ENCODE peak calls at places on chromosomes 3 and 15, in four cellular contexts. Q, M, P and X are unnamed samples.

GRCh38 chr3:109268181-109268580 is 48.1 kb downstream of the DPPA2 start:
- DNase-seq in Q (no peak), M (no peak), P (no peak), X (no peak)

GRCh38 chr3:45003859-45004258 is 22.2 kb upstream of the CLEC3B start:
- DNase-seq in Q (no peak), M (no peak), P (no peak), X (no peak)

GRCh38 chr3:192947421-192947820 is 29.8 kb upstream of the MB21D2 start:
- DNase-seq in Q (no peak), M (no peak), P (no peak), X (no peak)

GRCh38 chr3:127456471-127457093 is 134.0 kb downstream of the TPRA1 start:
- DNase-seq in Q (no peak), M (no peak), P (no peak), X (no peak)

GRCh38 chr3:64462203-64463120 is 225.3 kb downstream of the ADAMTS9 start:
- DNase-seq in Q (no peak), M (no peak), P (no peak), X (no peak)

GRCh38 chr3:177055557-177056290 is 141.6 kb downstream of the TBL1XR1 start:
- DNase-seq in Q (no peak), M (no peak), P (no peak), X (peak; percentile 89)

GRCh38 chr3:172882563-172882962 is 132.0 kb downstream of the ECT2 start:
- DNase-seq in Q (no peak), M (no peak), P (no peak), X (no peak)

GRCh38 chr3:134471521-134472193 is 14.1 kb downstream of the ANAPC13 start:
- DNase-seq in Q (no peak), M (no peak), P (no peak), X (no peak)

GRCh38 chr15:43198992-43199391 is 13.8 kb downstream of the CCNDBP1 start:
- DNase-seq in Q (no peak), M (no peak), P (no peak), X (no peak)

GRCh38 chr15:39504812-39505211 is 76.1 kb upstream of the THBS1 start:
- DNase-seq in Q (no peak), M (no peak), P (no peak), X (no peak)

GRCh38 chr3:138325990-138326389 is 3.7 kb downstream of the NME9 start:
- DNase-seq in Q (no peak), M (no peak), P (no peak), X (no peak)

GRCh38 chr15:52217186-52217585 is 26.0 kb upstream of the GNB5 start:
- DNase-seq in Q (no peak), M (no peak), P (peak; percentile 35), X (no peak)

GRCh38 chr15:43150171-43150929 is 17.0 kb downstream of the TMEM62 start:
- DNase-seq in Q (no peak), M (no peak), P (no peak), X (no peak)

GRCh38 chr15:25597576-25597975 is 158.8 kb upstream of the UBE3A start:
- DNase-seq in Q (no peak), M (no peak), P (no peak), X (no peak)

GRCh38 chr3:14494279-14494972 is 45.7 kb downstream of the GRIP2 start:
- DNase-seq in Q (no peak), M (no peak), P (no peak), X (no peak)

GRCh38 chr15:45648521-45649200 is 13.8 kb downstream of the SQOR start:
- DNase-seq in Q (no peak), M (no peak), P (no peak), X (no peak)

GRCh38 chr3:124883191-124883747 is 3.9 kb downstream of the ITGB5 start:
- DNase-seq in Q (no peak), M (no peak), P (no peak), X (no peak)

GRCh38 chr15:95085056-95085455 is 853.7 kb downstream of the MCTP2 start:
- DNase-seq in Q (no peak), M (no peak), P (no peak), X (no peak)